ENCODE peak calls at places on chromosomes 5 and 9, in ten cellular contexts. J, Q, T, M, B, R, E, S, C and D are unnamed samples.

GRCh38 chr9:130995399-130995941 is 13.5 kb upstream of the LAMC3 start:
- DNase-seq in J (peak), R (no peak), B (peak), S (no peak), E (no peak), C (no peak), Q (no peak), M (no peak), T (no peak), D (peak)

GRCh38 chr9:76215066-76215465 is 179.2 kb downstream of the RFK start:
- DNase-seq in R (no peak), Q (peak), M (no peak), T (no peak), E (no peak), C (no peak), B (peak), S (no peak), J (peak), D (no peak)

GRCh38 chr9:137500666-137501397 is 41.7 kb upstream of the NSMF start:
- DNase-seq in T (no peak), E (no peak), B (no peak), J (no peak), Q (no peak), R (no peak), C (no peak), M (no peak), S (no peak), D (no peak)

GRCh38 chr5:150114773-150115408 is 28.5 kb upstream of the CSF1R start:
- DNase-seq in T (no peak), S (no peak), M (no peak), Q (no peak), C (peak), J (no peak), B (no peak), E (no peak), R (no peak), D (no peak)

GRCh38 chr5:118533923-118534322 is 454.4 kb downstream of the DTWD2 start:
- DNase-seq in E (no peak), M (no peak), T (no peak), R (no peak), B (no peak), J (no peak), Q (no peak), C (no peak), S (no peak), D (no peak)

GRCh38 chr5:74186351-74187315 is 453.9 kb downstream of the ENC1 start:
- DNase-seq in B (no peak), E (no peak), R (no peak), S (no peak), M (no peak), J (no peak), T (no peak), C (no peak), Q (peak), D (no peak)

GRCh38 chr9:128192601-128193371 is 1.4 kb upstream of the CIZ1 start:
- DNase-seq in C (peak), M (peak), J (no peak), S (no peak), Q (peak), R (no peak), T (peak), E (no peak), B (peak), D (no peak)

GRCh38 chr9:126456802-126457547 is 130.3 kb downstream of the MVB12B start:
- DNase-seq in R (no peak), J (no peak), C (no peak), E (no peak), M (no peak), Q (peak), S (no peak), B (no peak), T (no peak), D (no peak)

GRCh38 chr9:94919376-94920098 is 193.0 kb downstream of the AOPEP start:
- DNase-seq in Q (peak), C (no peak), B (peak), M (no peak), J (no peak), T (no peak), E (no peak), S (no peak), R (no peak), D (no peak)

GRCh38 chr5:96936431-96937221 is 746 bp downstream of the LNPEP start:
- DNase-seq in C (peak), B (peak), Q (peak), M (no peak), T (no peak), E (peak), S (peak), J (peak), R (no peak), D (peak)

GRCh38 chr9:113574381-113575262 is 111.1 kb downstream of the RGS3 start:
- DNase-seq in M (no peak), B (peak), R (no peak), T (no peak), J (no peak), C (no peak), E (no peak), Q (peak), S (no peak), D (no peak)

GRCh38 chr5:73445708-73446630 is 2.6 kb downstream of the FOXD1 start:
- DNase-seq in T (no peak), M (no peak), E (no peak), R (no peak), J (no peak), Q (no peak), C (no peak), B (no peak), S (no peak), D (no peak)

GRCh38 chr5:127981498-127981897 is 102.1 kb upstream of the SLC12A2 start:
- DNase-seq in R (no peak), S (no peak), Q (no peak), J (no peak), E (no peak), M (no peak), T (no peak), B (no peak), C (no peak), D (no peak)

GRCh38 chr9:89463986-89464901 is 33.7 kb downstream of the SEMA4D start:
- DNase-seq in S (no peak), M (no peak), E (peak), T (no peak), Q (no peak), J (no peak), C (no peak), R (no peak), B (peak), D (no peak)

GRCh38 chr9:78510035-78510434 is 213.1 kb downstream of the PSAT1 start:
- DNase-seq in S (no peak), R (no peak), J (no peak), B (no peak), T (no peak), E (no peak), C (no peak), M (no peak), Q (no peak), D (no peak)

GRCh38 chr5:115246361-115246991 is 16.2 kb downstream of the PGGT1B start:
- DNase-seq in Q (peak), M (peak), R (no peak), B (peak), T (peak), J (peak), C (no peak), S (no peak), E (no peak), D (peak)

GRCh38 chr9:117963493-117963892 is 259.3 kb downstream of the TLR4 start:
- DNase-seq in C (no peak), M (no peak), T (no peak), S (no peak), E (no peak), R (no peak), J (no peak), B (no peak), Q (no peak), D (no peak)

GRCh38 chr5:2557435-2557834 is 194.0 kb downstream of the IRX2 start:
- DNase-seq in R (no peak), E (no peak), Q (no peak), S (no peak), T (no peak), M (peak), B (no peak), C (no peak), J (no peak), D (no peak)

GRCh38 chr5:170638454-170639220 is 134.8 kb downstream of the KCNIP1 start:
- DNase-seq in R (no peak), J (peak), S (peak), T (peak), B (peak), Q (peak), C (peak), E (no peak), M (peak), D (peak)

GRCh38 chr9:107488400-107489143 is 997 bp downstream of the KLF4 start:
- DNase-seq in T (peak), S (peak), M (peak), E (no peak), C (peak), Q (peak), R (no peak), B (no peak), J (no peak), D (no peak)

GRCh38 chr5:77867194-77867691 is 91.1 kb upstream of the TBCA start:
- DNase-seq in S (no peak), T (no peak), C (no peak), M (no peak), B (peak), R (no peak), J (no peak), Q (no peak), E (no peak), D (peak)

GRCh38 chr5:83404182-83404712 is 67.3 kb upstream of the VCAN start:
- DNase-seq in M (no peak), B (no peak), J (no peak), C (no peak), S (no peak), E (no peak), T (no peak), Q (no peak), R (no peak), D (no peak)

GRCh38 chr5:141369994-141370848 is at the start of gene PCDHGB3:
- DNase-seq in M (no peak), R (no peak), T (no peak), C (no peak), E (no peak), J (no peak), S (no peak), B (peak), Q (peak), D (no peak)

GRCh38 chr9:9846538-9846937 is 766.3 kb downstream of the PTPRD start:
- DNase-seq in T (no peak), Q (no peak), E (no peak), B (no peak), S (no peak), R (no peak), M (no peak), J (no peak), C (no peak), D (no peak)

GRCh38 chr5:156534086-156534485 is 207.1 kb downstream of the SGCD start:
- DNase-seq in E (no peak), S (no peak), J (no peak), Q (no peak), M (no peak), T (no peak), C (no peak), R (no peak), B (no peak), D (no peak)

GRCh38 chr9:111038336-111039202 is at the start of gene LPAR1:
- DNase-seq in B (peak), S (peak), T (no peak), Q (peak), C (peak), E (no peak), M (no peak), J (no peak), R (no peak), D (peak)

GRCh38 chr9:86098793-86099694 is at the start of gene GOLM1:
- DNase-seq in E (no peak), B (no peak), Q (peak), M (peak), T (peak), S (peak), R (no peak), C (peak), J (peak), D (no peak)